ENCODE peak calls at places on chromosome 2, in four cellular contexts. H, V, P and O are unnamed samples.

GRCh38 chr2:136505462-136505861 is 259.9 kb upstream of the THSD7B start:
- DNase-seq in H (no peak), V (no peak), P (no peak), O (no peak)

GRCh38 chr2:60508307-60508706 is 45.1 kb downstream of the BCL11A start:
- DNase-seq in H (no peak), V (no peak), P (no peak), O (no peak)

GRCh38 chr2:56182420-56182819 is 1.4 kb upstream of the CCDC85A start:
- DNase-seq in H (no peak), V (no peak), P (no peak), O (no peak)

GRCh38 chr2:207617011-207617671 is 8.1 kb downstream of the METTL21A start:
- DNase-seq in H (no peak), V (no peak), P (peak; percentile 75), O (no peak)

GRCh38 chr2:59892398-59892797 is 661.1 kb downstream of the BCL11A start:
- DNase-seq in H (no peak), V (no peak), P (no peak), O (no peak)

GRCh38 chr2:197358927-197359326 is 48.3 kb upstream of the ANKRD44 start:
- DNase-seq in H (no peak), V (no peak), P (no peak), O (no peak)

GRCh38 chr2:158045362-158045761 is 56.3 kb upstream of the UPP2 start:
- DNase-seq in H (no peak), V (no peak), P (no peak), O (no peak)

GRCh38 chr2:174465327-174465726 is 21.5 kb downstream of the GPR155 start:
- DNase-seq in H (no peak), V (no peak), P (no peak), O (no peak)

GRCh38 chr2:197307933-197308521 is 2.6 kb downstream of the ANKRD44 start:
- DNase-seq in H (peak; percentile 54), V (peak; percentile 38), P (no peak), O (no peak)

GRCh38 chr2:238851751-238852150 is 3.9 kb downstream of the TWIST2 start:
- DNase-seq in H (no peak), V (no peak), P (no peak), O (no peak)

GRCh38 chr2:73408198-73408597 is 22.6 kb downstream of the ALMS1 start:
- DNase-seq in H (no peak), V (no peak), P (no peak), O (no peak)

GRCh38 chr2:160367887-160368286 is 125.7 kb downstream of the RBMS1 start:
- DNase-seq in H (no peak), V (no peak), P (no peak), O (peak; percentile 17)

GRCh38 chr2:230879271-230879882 is 14.6 kb downstream of the ITM2C start:
- DNase-seq in H (no peak), V (no peak), P (no peak), O (no peak)

GRCh38 chr2:65353927-65354326 is 78.5 kb downstream of the SPRED2 start:
- DNase-seq in H (no peak), V (no peak), P (no peak), O (no peak)

GRCh38 chr2:64260817-64261216 is 116.6 kb upstream of the PELI1 start:
- DNase-seq in H (peak; percentile 29), V (no peak), P (no peak), O (no peak)

GRCh38 chr2:229141626-229142025 is 129.5 kb downstream of the PID1 start:
- DNase-seq in H (no peak), V (no peak), P (no peak), O (no peak)

GRCh38 chr2:38828460-38828859 is 47.3 kb downstream of the DHX57 start:
- DNase-seq in H (no peak), V (no peak), P (no peak), O (no peak)

GRCh38 chr2:86223098-86223681 is 23.9 kb downstream of the MRPL35 start:
- DNase-seq in H (no peak), V (no peak), P (no peak), O (no peak)

GRCh38 chr2:214436470-214436869 is 25.6 kb downstream of the VWC2L start:
- DNase-seq in H (no peak), V (no peak), P (no peak), O (no peak)

GRCh38 chr2:216904554-216904953 is 44.7 kb upstream of the TNP1 start:
- DNase-seq in H (no peak), V (no peak), P (no peak), O (no peak)

GRCh38 chr2:124081154-124081771 is 56.2 kb downstream of the CNTNAP5 start:
- DNase-seq in H (no peak), V (no peak), P (no peak), O (no peak)